ENCODE peak calls at places on chromosomes 4 and X, in five cellular contexts. O is neuronal stem cell, C is trophoblast cell, N is H1, A is H9. E is an unnamed sample.

GRCh38 chr4:120771907-120772306 is 150.6 kb downstream of the PRDM5 start:
- DNase-seq in A (no peak), O (no peak), C (no peak), N (no peak), E (no peak)

GRCh38 chrX:146109362-146109761 is 291.7 kb downstream of the SLITRK2 start:
- DNase-seq in A (no peak), N (no peak), C (no peak), O (no peak), E (no peak)

GRCh38 chrX:13398073-13398823 is 78.4 kb upstream of the ATXN3L start:
- DNase-seq in N (no peak), C (peak; percentile 86), O (peak; percentile 1), A (no peak), E (peak; percentile 95)

GRCh38 chrX:38768079-38768478 is 33.2 kb upstream of the MID1IP1 start:
- DNase-seq in O (no peak), A (no peak), N (no peak), C (peak; percentile 3), E (peak; percentile 24)

GRCh38 chr4:139675156-139675555 is 9.5 kb downstream of the MGST2 start:
- DNase-seq in A (no peak), N (no peak), C (peak; percentile 22), O (no peak), E (no peak)

GRCh38 chr4:186624951-186625350 is 69.6 kb upstream of the MTNR1A start:
- DNase-seq in N (no peak), C (peak; percentile 86), A (no peak), O (peak; percentile 37), E (peak; percentile 71)

GRCh38 chr4:7371122-7371941 is 63.4 kb downstream of the PSAPL1 start:
- DNase-seq in C (peak; percentile 61), O (no peak), N (no peak), A (no peak), E (no peak)

GRCh38 chrX:36414056-36414455 is 494.5 kb downstream of the CFAP47 start:
- DNase-seq in C (no peak), O (no peak), N (no peak), A (no peak), E (peak; percentile 8)

GRCh38 chr4:78542373-78542772 is 9.2 kb upstream of the ANXA3 start:
- DNase-seq in A (no peak), N (no peak), C (peak; percentile 57), O (no peak), E (peak; percentile 47)

GRCh38 chrX:137195991-137196390 is 162.2 kb upstream of the GPR101 start:
- DNase-seq in A (no peak), N (no peak), O (no peak), C (no peak), E (no peak)

GRCh38 chr4:169203891-169204290 is 66.9 kb downstream of the SH3RF1 start:
- DNase-seq in C (no peak), A (no peak), O (no peak), N (no peak), E (no peak)

GRCh38 chr4:134999169-134999568 is 797.6 kb upstream of the PABPC4L start:
- DNase-seq in A (no peak), C (no peak), O (no peak), N (no peak), E (no peak)

GRCh38 chr4:95585016-95585695 is 36.4 kb upstream of the UNC5C start:
- DNase-seq in A (no peak), N (no peak), O (no peak), C (no peak), E (no peak)

GRCh38 chrX:74325130-74326059 is 21.4 kb downstream of the ZCCHC13 start:
- DNase-seq in C (no peak), O (no peak), N (peak; percentile 57), A (peak; percentile 94), E (no peak)

GRCh38 chr4:169275180-169275579 is 4.4 kb upstream of the SH3RF1 start:
- DNase-seq in A (no peak), C (no peak), N (no peak), O (no peak), E (no peak)

GRCh38 chr4:118993329-118993728 is 104.7 kb downstream of the SYNPO2 start:
- DNase-seq in C (no peak), A (no peak), O (no peak), N (no peak), E (no peak)

GRCh38 chrX:153443476-153444332 is 2.2 kb downstream of the TREX2 start:
- DNase-seq in N (no peak), O (no peak), C (no peak), A (no peak), E (no peak)

GRCh38 chr4:55540271-55540670 is 6.4 kb downstream of the CLOCK start:
- DNase-seq in N (no peak), O (no peak), C (no peak), A (no peak), E (no peak)

GRCh38 chr4:181877329-181877848 is 365.8 kb upstream of the TENM3 start:
- DNase-seq in O (no peak), N (no peak), A (no peak), C (no peak), E (no peak)

GRCh38 chr4:78410651-78411050 is 140.9 kb upstream of the ANXA3 start:
- DNase-seq in C (peak; percentile 32), O (no peak), A (no peak), N (no peak), E (no peak)

GRCh38 chr4:143252478-143252877 is 67.8 kb downstream of the USP38 start:
- DNase-seq in N (no peak), C (no peak), A (no peak), O (no peak), E (no peak)

GRCh38 chrX:150236304-150236703 is 126.8 kb upstream of the MAMLD1 start:
- DNase-seq in N (peak; percentile 14), C (no peak), A (no peak), O (no peak), E (no peak)

GRCh38 chr4:52750819-52751348 is 341 bp downstream of the ERVMER34-1 start:
- DNase-seq in N (peak; percentile 77), C (peak; percentile 79), O (no peak), A (peak; percentile 53), E (no peak)

GRCh38 chr4:158065176-158065575 is 107.6 kb downstream of the GASK1B start:
- DNase-seq in O (no peak), C (no peak), A (no peak), N (no peak), E (no peak)

GRCh38 chr4:100347241-100347640 is 157.0 kb upstream of the DDIT4L start:
- DNase-seq in O (no peak), C (no peak), N (no peak), A (no peak), E (no peak)

GRCh38 chr4:175139205-175139604 is 221.0 kb downstream of the ADAM29 start:
- DNase-seq in C (no peak), O (no peak), N (no peak), A (no peak), E (no peak)

GRCh38 chr4:113356452-113356851 is 307.0 kb downstream of the ANK2 start:
- DNase-seq in N (no peak), O (no peak), C (no peak), A (no peak), E (no peak)

GRCh38 chrX:17042046-17042445 is 95.6 kb downstream of the REPS2 start:
- DNase-seq in A (no peak), O (no peak), N (no peak), C (peak; percentile 10), E (no peak)

GRCh38 chrX:17038277-17038676 is 91.8 kb downstream of the REPS2 start:
- DNase-seq in C (no peak), A (no peak), N (no peak), O (no peak), E (no peak)

GRCh38 chrX:17039826-17040225 is 93.4 kb downstream of the REPS2 start:
- DNase-seq in O (no peak), C (no peak), N (no peak), A (no peak), E (no peak)

GRCh38 chrX:17038681-17039161 is 92.3 kb downstream of the REPS2 start:
- DNase-seq in O (no peak), C (no peak), A (no peak), N (no peak), E (no peak)

DNA sequence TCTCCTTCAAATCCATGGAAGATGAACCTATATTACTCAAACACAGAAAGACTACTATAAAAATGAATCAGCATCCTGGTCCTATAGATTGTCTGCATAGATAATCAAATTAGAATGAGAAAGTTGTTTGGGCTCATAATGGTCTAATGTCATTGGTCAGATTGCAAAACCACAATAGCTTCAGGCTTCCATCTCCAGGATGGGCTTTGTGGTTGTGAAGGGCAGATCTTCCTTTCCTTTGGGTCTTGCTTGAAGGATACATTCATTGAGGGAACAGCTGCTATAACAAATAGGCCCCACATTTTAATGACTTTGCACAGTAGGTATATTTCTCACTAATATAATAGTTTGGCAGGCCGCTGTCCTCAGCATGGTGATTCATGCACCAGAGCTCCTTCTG is 94.3 kb downstream of the REPS2 start:
- DNase-seq in O (no peak), A (no peak), C (peak; percentile 13), N (no peak), E (no peak)
- H2BK12ac ChIP-seq in O (no peak overlapping the region), A (no peak overlapping the region), C (no peak overlapping the region), N (no peak overlapping the region), E (no peak overlapping the region)

GRCh38 chr4:150142831-150143230 is 64.6 kb downstream of the DCLK2 start:
- DNase-seq in O (no peak), A (no peak), C (no peak), N (no peak), E (no peak)

GRCh38 chr4:150140774-150141400 is 62.6 kb downstream of the DCLK2 start:
- DNase-seq in O (no peak), N (no peak), A (no peak), C (no peak), E (peak; percentile 61)

GRCh38 chr4:150136036-150136435 is 57.8 kb downstream of the DCLK2 start:
- DNase-seq in A (no peak), C (no peak), O (no peak), N (no peak), E (peak; percentile 72)

GRCh38 chr4:150136481-150136880 is 58.2 kb downstream of the DCLK2 start:
- DNase-seq in O (no peak), N (no peak), C (no peak), A (no peak), E (peak; percentile 63)

DNA sequence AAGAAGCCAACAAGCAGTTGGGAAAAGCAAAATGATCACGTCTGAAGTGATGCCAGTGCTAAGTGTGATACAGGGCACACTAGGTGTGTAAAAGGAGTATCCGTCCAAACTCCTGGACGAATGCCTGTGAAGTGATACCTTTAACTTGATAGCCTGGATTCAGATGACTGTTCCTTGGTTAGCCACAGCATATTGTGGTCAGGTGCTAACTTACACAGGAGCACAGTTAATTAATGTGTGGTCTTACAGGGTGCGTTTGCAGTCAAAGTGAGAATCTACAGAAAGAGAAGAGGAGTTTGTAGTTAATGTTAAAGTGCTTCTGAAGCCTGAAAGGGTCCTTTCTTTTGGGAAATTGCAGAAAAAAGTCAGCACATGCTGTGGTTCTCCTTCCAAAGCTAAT is 61.1 kb downstream of the DCLK2 start:
- DNase-seq in A (no peak), N (no peak), C (no peak), O (no peak), E (no peak)
- H4K91ac ChIP-seq in A (no peak overlapping the region), N (no peak overlapping the region), C (no peak overlapping the region), O (no peak overlapping the region), E (peak overlapping the region; percentile 4)

GRCh38 chr4:15163284-15163645 is 161.0 kb downstream of the CPEB2 start:
- DNase-seq in C (no peak), N (no peak), O (no peak), A (no peak), E (peak; percentile 56)
- H2BK12ac ChIP-seq in C (no peak overlapping the region), N (no peak overlapping the region), O (no peak overlapping the region), A (no peak overlapping the region), E (no peak overlapping the region)

GRCh38 chr4:48968814-48969213 is 17.3 kb upstream of the CWH43 start:
- DNase-seq in N (no peak), A (no peak), C (peak; percentile 76), O (no peak), E (peak; percentile 50)
- H4K91ac ChIP-seq in N (no peak overlapping the region), A (no peak overlapping the region), C (peak overlapping the region; percentile 18), O (no peak overlapping the region), E (no peak overlapping the region)

GRCh38 chrX:51158261-51158660 is 174.4 kb upstream of the NUDT10 start:
- DNase-seq in O (no peak), N (no peak), A (no peak), C (peak; percentile 87), E (no peak)
- H2BK12ac ChIP-seq in O (no peak overlapping the region), N (no peak overlapping the region), A (no peak overlapping the region), C (no peak overlapping the region), E (no peak overlapping the region)

E was measured in mesenchymal stem cell.